ENCODE peak calls at places on chromosomes 5 and 9, in five cellular contexts. One of them, this sample, is unnamed.

GRCh38 chr5:135559342-135559741 is 19.4 kb downstream of the CXCL14 start:
- DNase-seq in CD8-positive, alpha-beta T cell: no peak
- DNase-seq in PC-9: no peak
- DNase-seq in IMR-90: peak; percentile 10
- DNase-seq in OCI-LY7: no peak
- DNase-seq in this sample: no peak

GRCh38 chr5:172584638-172585037 is 56.4 kb upstream of the NEURL1B start:
- DNase-seq in CD8-positive, alpha-beta T cell: no peak
- DNase-seq in PC-9: no peak
- DNase-seq in IMR-90: no peak
- DNase-seq in OCI-LY7: no peak
- DNase-seq in this sample: no peak

GRCh38 chr9:79220246-79220645 is 351.5 kb upstream of the TLE4 start:
- DNase-seq in CD8-positive, alpha-beta T cell: no peak
- DNase-seq in PC-9: no peak
- DNase-seq in IMR-90: no peak
- DNase-seq in OCI-LY7: no peak
- DNase-seq in this sample: no peak

GRCh38 chr5:68862560-68862959 is 231.3 kb upstream of the SLC30A5 start:
- DNase-seq in CD8-positive, alpha-beta T cell: no peak
- DNase-seq in PC-9: no peak
- DNase-seq in IMR-90: no peak
- DNase-seq in OCI-LY7: no peak
- DNase-seq in this sample: no peak

GRCh38 chr9:138022756-138023393 is 145.3 kb downstream of the CACNA1B start:
- DNase-seq in CD8-positive, alpha-beta T cell: no peak
- DNase-seq in PC-9: no peak
- DNase-seq in IMR-90: no peak
- DNase-seq in OCI-LY7: no peak
- DNase-seq in this sample: no peak

GRCh38 chr5:162214551-162214950 is 147.0 kb downstream of the GABRG2 start:
- DNase-seq in CD8-positive, alpha-beta T cell: no peak
- DNase-seq in PC-9: no peak
- DNase-seq in IMR-90: no peak
- DNase-seq in OCI-LY7: no peak
- DNase-seq in this sample: no peak

GRCh38 chr5:170403675-170404074 is 14.5 kb upstream of the KCNMB1 start:
- DNase-seq in CD8-positive, alpha-beta T cell: no peak
- DNase-seq in PC-9: no peak
- DNase-seq in IMR-90: no peak
- DNase-seq in OCI-LY7: no peak
- DNase-seq in this sample: no peak

GRCh38 chr5:158519433-158520025 is 580.2 kb downstream of the EBF1 start:
- DNase-seq in CD8-positive, alpha-beta T cell: no peak
- DNase-seq in PC-9: no peak
- DNase-seq in IMR-90: no peak
- DNase-seq in OCI-LY7: no peak
- DNase-seq in this sample: no peak

GRCh38 chr5:71533614-71534013 is 53.5 kb upstream of the MCCC2 start:
- DNase-seq in CD8-positive, alpha-beta T cell: no peak
- DNase-seq in PC-9: no peak
- DNase-seq in IMR-90: peak; percentile 38
- DNase-seq in OCI-LY7: peak; percentile 23
- DNase-seq in this sample: no peak

GRCh38 chr5:73464016-73464745 is 15.6 kb upstream of the FOXD1 start:
- DNase-seq in CD8-positive, alpha-beta T cell: no peak
- DNase-seq in PC-9: no peak
- DNase-seq in IMR-90: peak; percentile 68
- DNase-seq in OCI-LY7: no peak
- DNase-seq in this sample: no peak

GRCh38 chr5:87997662-87998061 is 271.0 kb downstream of the TMEM161B start:
- DNase-seq in CD8-positive, alpha-beta T cell: no peak
- DNase-seq in PC-9: no peak
- DNase-seq in IMR-90: no peak
- DNase-seq in OCI-LY7: no peak
- DNase-seq in this sample: no peak

GRCh38 chr5:169226904-169227303 is 74.0 kb downstream of the SLIT3 start:
- DNase-seq in CD8-positive, alpha-beta T cell: no peak
- DNase-seq in PC-9: no peak
- DNase-seq in IMR-90: no peak
- DNase-seq in OCI-LY7: no peak
- DNase-seq in this sample: no peak

GRCh38 chr5:73529081-73529480 is 30.8 kb downstream of the BTF3 start:
- DNase-seq in CD8-positive, alpha-beta T cell: no peak
- DNase-seq in PC-9: no peak
- DNase-seq in IMR-90: no peak
- DNase-seq in OCI-LY7: no peak
- DNase-seq in this sample: no peak

GRCh38 chr9:86794356-86795046 is 152.8 kb downstream of the GAS1 start:
- DNase-seq in CD8-positive, alpha-beta T cell: no peak
- DNase-seq in PC-9: no peak
- DNase-seq in IMR-90: peak; percentile 79
- DNase-seq in OCI-LY7: no peak
- DNase-seq in this sample: peak; percentile 56

GRCh38 chr5:73780297-73781080 is 154.5 kb downstream of the ARHGEF28 start:
- DNase-seq in CD8-positive, alpha-beta T cell: no peak
- DNase-seq in PC-9: no peak
- DNase-seq in IMR-90: no peak
- DNase-seq in OCI-LY7: no peak
- DNase-seq in this sample: no peak

GRCh38 chr9:79900754-79901153 is 329.0 kb downstream of the TLE4 start:
- DNase-seq in CD8-positive, alpha-beta T cell: no peak
- DNase-seq in PC-9: no peak
- DNase-seq in IMR-90: no peak
- DNase-seq in OCI-LY7: no peak
- DNase-seq in this sample: no peak

GRCh38 chr5:176803943-176804498 is 6.3 kb upstream of the UNC5A start:
- DNase-seq in CD8-positive, alpha-beta T cell: no peak
- DNase-seq in PC-9: peak; percentile 46
- DNase-seq in IMR-90: peak; percentile 26
- DNase-seq in OCI-LY7: peak; percentile 15
- DNase-seq in this sample: no peak

GRCh38 chr5:138755084-138755748 is 2.0 kb downstream of the CTNNA1 start:
- DNase-seq in CD8-positive, alpha-beta T cell: no peak
- DNase-seq in PC-9: no peak
- DNase-seq in IMR-90: no peak
- DNase-seq in OCI-LY7: no peak
- DNase-seq in this sample: no peak

GRCh38 chr5:138760448-138761110 is 7.4 kb downstream of the CTNNA1 start:
- DNase-seq in CD8-positive, alpha-beta T cell: no peak
- DNase-seq in PC-9: no peak
- DNase-seq in IMR-90: peak; percentile 29
- DNase-seq in OCI-LY7: no peak
- DNase-seq in this sample: no peak

GRCh38 chr5:138754699-138755057 is 1.5 kb downstream of the CTNNA1 start:
- DNase-seq in CD8-positive, alpha-beta T cell: no peak
- DNase-seq in PC-9: peak; percentile 37
- DNase-seq in IMR-90: no peak
- DNase-seq in OCI-LY7: no peak
- DNase-seq in this sample: peak; percentile 25

GRCh38 chr5:138753794-138754698 is 821 bp downstream of the CTNNA1 start:
- DNase-seq in CD8-positive, alpha-beta T cell: no peak
- DNase-seq in PC-9: peak; percentile 84
- DNase-seq in IMR-90: peak; percentile 84
- DNase-seq in OCI-LY7: no peak
- DNase-seq in this sample: peak; percentile 98

DNA sequence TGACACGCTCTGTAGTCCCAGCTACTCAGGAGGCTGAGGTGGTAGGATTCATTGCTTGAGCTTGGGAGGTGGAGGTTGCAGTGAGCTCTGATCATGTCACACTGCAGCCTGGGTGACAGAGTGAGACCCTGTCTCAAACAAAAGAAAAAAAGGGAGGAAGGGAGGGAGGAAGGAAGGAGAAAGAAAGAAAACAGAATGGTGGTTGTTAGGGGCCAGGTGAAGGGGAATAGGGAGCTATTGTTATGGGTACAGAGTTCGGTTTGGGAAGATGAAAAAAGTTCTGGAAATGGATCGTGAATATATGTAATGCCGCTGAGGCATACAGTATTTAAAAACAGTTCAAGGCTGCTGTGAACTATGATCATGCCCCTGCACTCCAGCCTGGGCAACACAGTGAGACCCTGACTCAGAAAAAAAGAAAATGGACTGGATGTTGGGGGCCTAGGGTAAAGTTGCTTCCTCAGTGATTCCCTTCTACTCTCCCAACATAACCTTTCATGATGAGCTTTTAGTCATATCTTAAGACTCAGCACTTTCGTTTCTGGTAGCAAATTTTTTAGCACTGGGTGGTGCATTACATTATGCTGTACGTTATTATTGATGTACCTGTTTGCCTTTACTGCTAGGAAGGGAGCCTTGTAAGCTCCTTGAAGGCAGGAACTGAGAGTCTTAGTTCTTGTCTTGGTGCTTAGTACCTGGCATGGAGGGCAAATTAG is 4.0 kb downstream of the CTNNA1 start:
- DNase-seq in CD8-positive, alpha-beta T cell: no peak
- DNase-seq in PC-9: no peak
- DNase-seq in IMR-90: no peak
- DNase-seq in OCI-LY7: no peak
- DNase-seq in this sample: no peak
- H3K4me3 ChIP-seq in CD8-positive, alpha-beta T cell: no peak overlapping the region
- H3K4me3 ChIP-seq in PC-9: no peak overlapping the region
- H3K4me3 ChIP-seq in IMR-90: no peak overlapping the region
- H3K4me3 ChIP-seq in OCI-LY7: no peak overlapping the region
- H3K4me3 ChIP-seq in this sample: no peak overlapping the region

GRCh38 chr5:41212935-41213334 is 397 bp downstream of the C6 start:
- DNase-seq in CD8-positive, alpha-beta T cell: no peak
- DNase-seq in PC-9: no peak
- DNase-seq in IMR-90: no peak
- DNase-seq in OCI-LY7: no peak
- DNase-seq in this sample: no peak
- H3K27ac ChIP-seq in CD8-positive, alpha-beta T cell: no peak overlapping the region
- H3K27ac ChIP-seq in PC-9: no peak overlapping the region
- H3K27ac ChIP-seq in IMR-90: no peak overlapping the region
- H3K27ac ChIP-seq in OCI-LY7: no peak overlapping the region
- H3K27ac ChIP-seq in this sample: no peak overlapping the region

GRCh38 chr9:80951675-80952074 is 737.7 kb downstream of the TLE1 start:
- DNase-seq in CD8-positive, alpha-beta T cell: no peak
- DNase-seq in PC-9: no peak
- DNase-seq in IMR-90: peak; percentile 38
- DNase-seq in OCI-LY7: no peak
- DNase-seq in this sample: no peak
- H3K4me3 ChIP-seq in CD8-positive, alpha-beta T cell: no peak overlapping the region
- H3K4me3 ChIP-seq in PC-9: no peak overlapping the region
- H3K4me3 ChIP-seq in IMR-90: no peak overlapping the region
- H3K4me3 ChIP-seq in OCI-LY7: no peak overlapping the region
- H3K4me3 ChIP-seq in this sample: no peak overlapping the region

DNA sequence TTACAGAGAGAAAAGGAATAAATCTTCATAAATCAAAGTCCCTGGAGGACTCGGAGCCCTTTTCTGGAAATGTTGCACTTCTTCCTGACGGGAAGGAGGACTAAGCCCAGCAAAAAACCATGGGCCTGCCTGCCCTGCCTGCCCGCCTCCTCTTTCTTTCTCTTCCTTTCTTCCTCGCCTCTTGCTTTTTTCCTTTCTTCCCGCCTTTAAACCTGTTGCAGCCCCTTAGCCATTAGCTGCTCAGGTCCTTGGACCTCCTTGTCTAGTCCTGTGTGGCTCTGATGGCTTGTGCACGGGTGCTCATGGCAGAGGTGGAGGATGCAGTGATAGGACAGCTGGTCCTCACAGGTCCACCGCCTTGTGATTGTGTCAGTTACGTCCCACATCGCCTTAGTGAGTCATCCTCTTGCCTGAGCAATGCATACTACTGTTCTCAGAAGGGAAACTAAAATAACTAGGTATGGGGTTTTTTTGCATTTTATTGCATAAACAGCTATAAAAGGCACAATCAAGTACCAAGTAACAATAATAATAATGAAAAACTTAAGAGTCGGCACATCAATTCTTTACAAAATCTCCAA is 6.3 kb downstream of the DMRT3 start:
- DNase-seq in CD8-positive, alpha-beta T cell: no peak
- DNase-seq in PC-9: no peak
- DNase-seq in IMR-90: peak; percentile 4
- DNase-seq in OCI-LY7: no peak
- DNase-seq in this sample: no peak
- H3K27ac ChIP-seq in CD8-positive, alpha-beta T cell: no peak overlapping the region
- H3K27ac ChIP-seq in PC-9: no peak overlapping the region
- H3K27ac ChIP-seq in IMR-90: no peak overlapping the region
- H3K27ac ChIP-seq in OCI-LY7: no peak overlapping the region
- H3K27ac ChIP-seq in this sample: no peak overlapping the region

GRCh38 chr9:94903961-94904421 is 177.5 kb downstream of the AOPEP start:
- DNase-seq in CD8-positive, alpha-beta T cell: no peak
- DNase-seq in PC-9: no peak
- DNase-seq in IMR-90: peak; percentile 82
- DNase-seq in OCI-LY7: no peak
- DNase-seq in this sample: no peak
- H3K4me3 ChIP-seq in CD8-positive, alpha-beta T cell: no peak overlapping the region
- H3K4me3 ChIP-seq in PC-9: no peak overlapping the region
- H3K4me3 ChIP-seq in IMR-90: peak overlapping the region; percentile 11
- H3K4me3 ChIP-seq in OCI-LY7: no peak overlapping the region
- H3K4me3 ChIP-seq in this sample: no peak overlapping the region

GRCh38 chr9:114505187-114506081 is at the start of gene WHRN:
- DNase-seq in CD8-positive, alpha-beta T cell: peak; percentile 89
- DNase-seq in PC-9: peak; percentile 96
- DNase-seq in IMR-90: peak; percentile 76
- DNase-seq in OCI-LY7: peak; percentile 82
- DNase-seq in this sample: peak; percentile 95
- H3K27ac ChIP-seq in CD8-positive, alpha-beta T cell: peak within 1 kb of the TSS; percentile 45
- H3K27ac ChIP-seq in PC-9: no peak within 1 kb of the TSS
- H3K27ac ChIP-seq in IMR-90: no peak within 1 kb of the TSS
- H3K27ac ChIP-seq in OCI-LY7: no peak within 1 kb of the TSS
- H3K27ac ChIP-seq in this sample: no peak within 1 kb of the TSS

GRCh38 chr9:21564186-21564585 is 82.1 kb upstream of the IFNE start:
- DNase-seq in CD8-positive, alpha-beta T cell: no peak
- DNase-seq in PC-9: no peak
- DNase-seq in IMR-90: no peak
- DNase-seq in OCI-LY7: no peak
- DNase-seq in this sample: no peak
- H3K4me3 ChIP-seq in CD8-positive, alpha-beta T cell: no peak overlapping the region
- H3K4me3 ChIP-seq in PC-9: no peak overlapping the region
- H3K4me3 ChIP-seq in IMR-90: no peak overlapping the region
- H3K4me3 ChIP-seq in OCI-LY7: no peak overlapping the region
- H3K4me3 ChIP-seq in this sample: no peak overlapping the region